ENCODE peak calls at places on chromosomes 16 and 17, in five cellular contexts. T is AG09309, F is progenitor cell of endocrine pancreas, J is pancreas, X is lung. A is an unnamed sample.

GRCh38 chr16:26330654-26331053 is 638.9 kb downstream of the HS3ST4 start:
- DNase-seq in T (no peak), F (no peak), J (no peak), X (no peak), A (no peak)

GRCh38 chr16:30122621-30123160 is 329 bp downstream of the MAPK3 start:
- DNase-seq in T (no peak), F (no peak), J (no peak), X (no peak), A (no peak)

GRCh38 chr17:14068542-14069250 is 608 bp upstream of the COX10 start:
- DNase-seq in T (no peak), F (no peak), J (no peak), X (no peak), A (no peak)

GRCh38 chr16:57764341-57765159 is 29.0 kb downstream of the KATNB1 start:
- DNase-seq in T (peak), F (no peak), J (peak), X (no peak), A (peak)

GRCh38 chr17:5468075-5468473 is 708 bp downstream of the DHX33 start:
- DNase-seq in T (no peak), F (no peak), J (no peak), X (no peak), A (no peak)

GRCh38 chr16:4505356-4506153 is 29.4 kb downstream of the HMOX2 start:
- DNase-seq in T (no peak), F (no peak), J (no peak), X (peak), A (peak)

GRCh38 chr17:76527430-76528111 is 9.9 kb downstream of the CYGB start:
- DNase-seq in T (no peak), F (no peak), J (peak), X (peak), A (no peak)

GRCh38 chr16:27174007-27174406 is 29.3 kb upstream of the KDM8 start:
- DNase-seq in T (no peak), F (no peak), J (no peak), X (no peak), A (no peak)

GRCh38 chr17:35486920-35487727 is 38.6 kb upstream of the SLFN13 start:
- DNase-seq in T (no peak), F (no peak), J (no peak), X (peak), A (peak)

GRCh38 chr17:79420318-79421243 is 190.3 kb downstream of the RBFOX3 start:
- DNase-seq in T (peak), F (no peak), J (no peak), X (no peak), A (no peak)

GRCh38 chr17:78300962-78301820 is 58.7 kb downstream of the SOCS3 start:
- DNase-seq in T (no peak), F (no peak), J (no peak), X (no peak), A (no peak)

DNA sequence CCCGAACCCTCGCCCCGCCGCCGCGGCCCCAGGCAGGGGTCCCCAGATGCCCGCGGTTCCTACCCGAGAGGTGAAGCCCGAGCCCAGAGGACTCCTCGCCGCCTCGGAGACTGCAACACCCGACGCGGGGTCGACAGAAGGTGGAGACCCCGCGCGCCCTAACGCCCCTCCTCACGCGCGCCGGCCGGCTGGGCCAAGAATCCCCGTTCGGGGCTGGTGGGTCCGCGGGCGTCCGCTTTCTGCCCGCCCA is 515 bp downstream of the SUMO2 start:
- DNase-seq in T (no peak), F (peak), J (peak), X (peak), A (no peak)
- TF ChIP-seq CTCF in T (no peak), F (peak), J (no peak), X (no peak), A (peak)

GRCh38 chr17:51711581-51711980 is 446.9 kb downstream of the CA10 start:
- DNase-seq in T (no peak), F (no peak), J (no peak), X (no peak), A (no peak)
- TF ChIP-seq CTCF in T (no peak), F (no peak), J (no peak), X (no peak), A (no peak)

DNA sequence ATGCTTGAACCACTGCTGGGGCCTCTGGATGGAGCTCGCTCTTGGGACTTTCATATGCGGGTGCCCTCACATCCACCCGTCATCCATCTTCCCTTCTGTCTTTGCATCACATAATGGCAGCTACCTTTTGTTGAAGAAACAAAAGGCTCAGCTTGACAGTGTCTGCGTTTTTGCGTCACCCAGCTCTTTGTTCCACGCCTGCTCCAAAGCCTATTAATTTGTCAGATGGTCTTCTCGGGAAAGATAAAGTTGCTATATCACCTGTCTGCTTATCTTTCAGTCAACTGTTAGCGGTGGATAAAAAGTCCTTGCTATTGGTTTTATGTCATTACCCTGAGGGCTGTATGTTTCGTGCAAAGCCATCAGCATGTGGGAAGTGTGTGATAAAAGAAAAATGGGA is 18.1 kb upstream of the BCO1 start:
- DNase-seq in T (no peak), F (no peak), J (no peak), X (no peak), A (no peak)
- TF ChIP-seq CTCF in T (no peak), F (no peak), J (no peak), X (no peak), A (no peak)

DNA sequence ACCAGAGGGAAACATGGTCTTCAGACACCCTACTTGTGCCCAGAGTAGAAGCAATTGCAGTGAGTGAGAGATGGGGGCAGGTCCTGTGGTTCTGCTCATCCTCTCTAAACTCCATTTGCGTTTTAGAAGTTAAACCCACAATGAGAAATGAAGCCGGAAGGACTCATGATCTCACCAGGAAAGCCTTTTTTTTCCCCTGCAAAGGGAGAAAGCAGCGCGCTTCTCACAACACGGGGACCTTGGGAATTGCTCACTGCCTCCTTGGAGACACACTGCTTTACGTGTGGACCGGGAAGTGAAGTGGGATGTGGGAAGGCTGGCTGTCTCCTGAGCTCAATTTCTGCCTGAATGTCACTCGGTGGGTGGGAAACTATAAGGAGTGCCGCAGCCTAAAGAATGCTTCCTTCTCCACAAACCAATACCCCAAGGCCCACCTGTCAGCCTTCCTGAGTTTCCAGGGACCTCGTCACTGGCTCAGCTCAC is 365.5 kb downstream of the XYLT1 start:
- DNase-seq in T (no peak), F (no peak), J (no peak), X (no peak), A (no peak)
- TF ChIP-seq CTCF in T (no peak), F (no peak), J (no peak), X (no peak), A (no peak)

A was measured in CD14-positive monocyte.